ENCODE peak calls at places on chromosome 20, in six cellular contexts. E is HAP-1; D is mucosa of descending colon; C is AG08395; T is activated CD4-positive, alpha-beta T cell treated with anti-CD3 and anti-CD28 coated beads for 48 hours; F is naive thymus-derived CD8-positive, alpha-beta T cell. Z is an unnamed sample.
A peak's percentile ranks its signal among the peaks of the same experiment; 100 is the strongest.

GRCh38 chr20:3927486-3928291 is 38.5 kb downstream of the PANK2 start:
- DNase-seq in D (no peak), T (no peak), E (no peak), F (no peak), C (peak; percentile 19), Z (no peak)

GRCh38 chr20:1632228-1632577 is 12.4 kb upstream of the SIRPB1 start:
- DNase-seq in D (no peak), F (no peak), E (no peak), T (peak; percentile 64), C (no peak), Z (no peak)

GRCh38 chr20:4227085-4227821 is 211.9 kb upstream of the RNF24 start:
- DNase-seq in T (peak; percentile 6), E (peak; percentile 33), F (no peak), C (peak; percentile 71), D (peak; percentile 43), Z (no peak)

GRCh38 chr20:17629025-17629424 is 53.0 kb downstream of the RRBP1 start:
- DNase-seq in T (no peak), C (no peak), E (no peak), F (no peak), D (no peak), Z (no peak)

GRCh38 chr20:18388860-18389259 is 78.0 kb downstream of the DZANK1 start:
- DNase-seq in E (no peak), F (no peak), D (no peak), C (peak; percentile 35), T (no peak), Z (no peak)

GRCh38 chr20:34709836-34710567 is 5.9 kb downstream of the TP53INP2 start:
- DNase-seq in D (peak; percentile 57), T (no peak), C (peak; percentile 71), E (peak; percentile 76), F (peak; percentile 73), Z (peak; percentile 82)

GRCh38 chr20:7459123-7459522 is 481.1 kb downstream of the HAO1 start:
- DNase-seq in T (no peak), E (no peak), F (no peak), D (no peak), C (peak; percentile 4), Z (no peak)

GRCh38 chr20:44858959-44859358 is 26.5 kb upstream of the YWHAB start:
- DNase-seq in F (no peak), C (no peak), D (peak; percentile 78), E (no peak), T (no peak), Z (no peak)

GRCh38 chr20:47620808-47621805 is 119.4 kb downstream of the NCOA3 start:
- DNase-seq in E (peak; percentile 21), F (peak; percentile 15), C (peak; percentile 36), D (peak; percentile 27), T (no peak), Z (no peak)

GRCh38 chr20:12090920-12091319 is 173.2 kb downstream of the BTBD3 start:
- DNase-seq in T (no peak), F (no peak), D (peak; percentile 27), C (no peak), E (no peak), Z (no peak)

GRCh38 chr20:46084805-46085792 is 4.7 kb downstream of the NCOA5 start:
- DNase-seq in T (no peak), C (no peak), F (no peak), D (peak; percentile 44), E (peak; percentile 75), Z (no peak)

GRCh38 chr20:55291251-55291650 is 714.1 kb downstream of the CBLN4 start:
- DNase-seq in C (no peak), D (no peak), F (no peak), E (no peak), T (no peak), Z (no peak)

GRCh38 chr20:10668677-10669368 is 5.0 kb downstream of the JAG1 start:
- DNase-seq in E (no peak), D (no peak), C (no peak), T (no peak), F (no peak), Z (no peak)

GRCh38 chr20:7723284-7723683 is 217.0 kb downstream of the HAO1 start:
- DNase-seq in C (peak; percentile 24), T (no peak), D (no peak), F (no peak), E (no peak), Z (no peak)

GRCh38 chr20:21315138-21315537 is 12.0 kb downstream of the XRN2 start:
- DNase-seq in T (peak; percentile 52), E (no peak), C (peak; percentile 36), F (no peak), D (no peak), Z (no peak)

GRCh38 chr20:37688093-37688492 is 5.7 kb upstream of the CTNNBL1 start:
- DNase-seq in D (no peak), T (no peak), C (no peak), F (no peak), E (no peak), Z (no peak)

GRCh38 chr20:50308166-50308512 is 117.5 kb downstream of the CEBPB start:
- DNase-seq in T (no peak), F (no peak), E (no peak), D (no peak), C (no peak), Z (no peak)

GRCh38 chr20:22682381-22682780 is 98.0 kb upstream of the FOXA2 start:
- DNase-seq in T (no peak), C (no peak), E (no peak), F (no peak), D (no peak), Z (no peak)

GRCh38 chr20:59822291-59823029 is 111.0 kb downstream of the SYCP2 start:
- DNase-seq in T (no peak), C (no peak), E (no peak), F (no peak), D (no peak), Z (no peak)

GRCh38 chr20:19008497-19008896 is 194.9 kb downstream of the SCP2D1 start:
- DNase-seq in T (no peak), C (no peak), E (no peak), F (no peak), D (no peak), Z (no peak)

GRCh38 chr20:11676618-11677289 is 240.9 kb upstream of the BTBD3 start:
- DNase-seq in F (no peak), T (peak; percentile 26), E (peak; percentile 75), C (peak; percentile 76), D (peak; percentile 19), Z (no peak)

GRCh38 chr20:1633535-1633934 is 13.7 kb upstream of the SIRPB1 start:
- DNase-seq in C (no peak), F (no peak), T (no peak), D (no peak), E (no peak), Z (no peak)

Z was measured in hypothalamus.